ENCODE peak calls at places on chromosomes 16 and 17, in ten cellular contexts. G is naive thymus-derived CD4-positive, alpha-beta T cell; V is CD4-positive, alpha-beta memory T cell; Z is ovary; Y is GM23248; P is uterus; J is left ventricle myocardium inferior; A is GM23338; C is tibial artery; I is esophagus squamous epithelium. R is an unnamed sample.

GRCh38 chr17:49195746-49196145 is 14.6 kb downstream of the GNGT2 start:
- DNase-seq in P (no peak), V (no peak), I (no peak), G (no peak), J (no peak), Y (no peak), A (no peak), C (no peak), Z (no peak), R (no peak)

GRCh38 chr17:17935321-17936271 is 36.6 kb downstream of the TOM1L2 start:
- DNase-seq in I (no peak), J (no peak), P (no peak), Y (peak; percentile 95), A (no peak), V (no peak), Z (no peak), C (peak; percentile 71), G (no peak), R (no peak)

GRCh38 chr17:40019140-40019991 is 4.1 kb downstream of the CSF3 start:
- DNase-seq in Z (no peak), V (no peak), A (peak; percentile 43), J (no peak), P (peak; percentile 77), G (no peak), I (no peak), Y (peak; percentile 87), C (no peak), R (no peak)

GRCh38 chr17:63246344-63246743 is 199.8 kb downstream of the CYB561 start:
- DNase-seq in G (no peak), I (no peak), V (no peak), A (no peak), P (no peak), Y (peak; percentile 72), Z (no peak), J (no peak), C (no peak), R (no peak)

GRCh38 chr16:80084614-80085013 is 456.2 kb upstream of the DYNLRB2 start:
- DNase-seq in Y (peak; percentile 66), J (peak; percentile 25), A (peak; percentile 85), Z (peak; percentile 64), V (peak; percentile 16), C (no peak), P (peak; percentile 73), I (no peak), G (no peak), R (peak; percentile 61)

GRCh38 chr16:87339086-87339723 is 22.0 kb upstream of the C16orf95 start:
- DNase-seq in G (no peak), Y (no peak), Z (no peak), P (no peak), C (no peak), J (no peak), A (no peak), V (no peak), I (no peak), R (no peak)

GRCh38 chr17:1050246-1050995 is 53.5 kb downstream of the TIMM22 start:
- DNase-seq in G (no peak), A (no peak), J (peak; percentile 3), V (no peak), P (no peak), C (no peak), Y (no peak), I (no peak), Z (no peak), R (no peak)

GRCh38 chr17:68981288-68981687 is 26.1 kb upstream of the ABCA8 start:
- DNase-seq in A (no peak), Z (peak; percentile 31), G (no peak), J (no peak), C (peak; percentile 74), V (no peak), I (no peak), Y (peak; percentile 45), P (peak; percentile 45), R (peak; percentile 19)

GRCh38 chr16:56262879-56263245 is 71.6 kb downstream of the GNAO1 start:
- DNase-seq in Z (no peak), C (peak; percentile 48), Y (no peak), J (no peak), I (no peak), G (no peak), A (no peak), V (no peak), P (no peak), R (no peak)
- H3K4me3 ChIP-seq in Z (no peak overlapping the region), C (no peak overlapping the region), Y (no peak overlapping the region), J (no peak overlapping the region), I (no peak overlapping the region), G (peak overlapping the region; percentile 22), A (no peak overlapping the region), V (no peak overlapping the region), P (no peak overlapping the region), R (no peak overlapping the region)

GRCh38 chr17:43660816-43661493 is 767 bp downstream of the MEOX1 start:
- DNase-seq in G (no peak), A (no peak), Z (no peak), V (no peak), Y (no peak), J (no peak), I (no peak), C (no peak), P (no peak), R (no peak)

GRCh38 chr17:43663383-43663782 is 1.7 kb upstream of the MEOX1 start:
- DNase-seq in G (no peak), I (no peak), Z (no peak), A (no peak), P (no peak), V (no peak), Y (no peak), J (no peak), C (no peak), R (no peak)

GRCh38 chr17:43660262-43660661 is 1.5 kb downstream of the MEOX1 start:
- DNase-seq in Y (no peak), V (no peak), J (no peak), Z (no peak), P (no peak), G (no peak), A (no peak), I (no peak), C (no peak), R (no peak)

GRCh38 chr17:43662432-43663141 is 865 bp upstream of the MEOX1 start:
- DNase-seq in G (no peak), J (no peak), A (peak; percentile 48), I (no peak), P (no peak), V (peak; percentile 23), C (no peak), Z (no peak), Y (no peak), R (peak; percentile 13)

DNA sequence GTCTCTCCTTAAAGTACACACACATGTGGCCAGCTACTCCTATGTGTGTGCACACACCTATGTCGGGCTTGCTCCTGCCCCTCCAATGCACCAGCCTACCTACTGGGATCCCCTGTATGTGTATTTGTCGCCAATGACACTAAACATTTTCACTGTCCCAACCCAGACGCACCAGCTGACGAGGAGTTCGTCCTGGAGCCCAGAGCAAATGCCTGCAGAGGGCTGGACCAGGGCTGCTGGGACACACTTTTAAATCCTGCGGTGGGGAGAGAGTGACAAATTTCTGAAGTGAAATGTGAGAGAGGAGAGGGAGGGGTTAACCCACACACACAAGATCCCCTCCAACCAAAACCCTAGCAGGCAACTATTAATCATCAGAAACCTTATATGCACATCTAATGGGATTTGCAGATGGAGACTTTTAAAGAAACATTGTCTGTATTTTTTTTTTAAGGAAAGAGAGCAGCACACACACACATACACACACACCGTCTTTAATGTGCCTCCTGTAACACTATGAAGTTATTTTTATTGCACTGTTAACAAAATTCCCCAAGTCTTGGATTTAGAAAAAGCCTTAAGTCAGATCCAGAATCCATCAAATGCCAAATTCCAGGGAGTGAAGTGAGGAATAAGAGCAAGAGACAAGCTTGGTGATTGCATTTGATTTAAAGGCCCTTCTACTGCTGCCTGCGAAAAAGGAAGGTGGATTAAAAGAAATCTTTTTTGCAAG is at the start of gene MEOX1:
- DNase-seq in A (no peak), G (no peak), J (no peak), P (no peak), Z (no peak), C (no peak), I (no peak), Y (peak; percentile 66), V (no peak), R (no peak)
- H3K27ac ChIP-seq in A (no peak within 1 kb of the TSS), G (peak within 1 kb of the TSS; percentile 28), J (peak within 1 kb of the TSS; percentile 92), P (no peak within 1 kb of the TSS), Z (no peak within 1 kb of the TSS), C (no peak within 1 kb of the TSS), I (peak within 1 kb of the TSS; percentile 56), Y (no peak within 1 kb of the TSS), V (peak within 1 kb of the TSS; percentile 20), R (no peak within 1 kb of the TSS)

GRCh38 chr17:75631353-75631752 is 1.9 kb upstream of the SMIM5 start:
- DNase-seq in J (no peak), C (no peak), A (no peak), I (no peak), Y (no peak), V (no peak), G (no peak), Z (no peak), P (no peak), R (no peak)

GRCh38 chr17:75634376-75634740 is 1.1 kb downstream of the SMIM5 start:
- DNase-seq in Y (no peak), I (no peak), J (no peak), C (no peak), G (no peak), Z (peak; percentile 24), P (no peak), A (no peak), V (no peak), R (no peak)

GRCh38 chr17:75633484-75634375 is 496 bp downstream of the SMIM5 start:
- DNase-seq in I (peak; percentile 10), Y (peak; percentile 96), A (peak; percentile 97), C (peak; percentile 94), V (no peak), J (peak; percentile 93), G (peak; percentile 58), Z (peak; percentile 89), P (peak; percentile 93), R (peak; percentile 97)

GRCh38 chr17:75632428-75632827 is 806 bp upstream of the SMIM5 start:
- DNase-seq in G (no peak), Z (no peak), J (no peak), V (no peak), I (no peak), P (no peak), Y (no peak), A (no peak), C (no peak), R (no peak)

GRCh38 chr17:75632863-75633483 is at the start of gene SMIM5:
- DNase-seq in I (peak; percentile 25), Y (peak; percentile 93), J (peak; percentile 87), C (peak; percentile 94), Z (peak; percentile 92), P (peak; percentile 88), G (peak; percentile 80), V (peak; percentile 72), A (peak; percentile 87), R (peak; percentile 87)
- H3K4me3 ChIP-seq in I (peak within 1 kb of the TSS; percentile 37), Y (no peak within 1 kb of the TSS), J (peak within 1 kb of the TSS; percentile 64), C (no peak within 1 kb of the TSS), Z (peak within 1 kb of the TSS; percentile 1), P (peak within 1 kb of the TSS; percentile 6), G (no peak within 1 kb of the TSS), V (no peak within 1 kb of the TSS), A (peak within 1 kb of the TSS; percentile 43), R (no peak within 1 kb of the TSS)

GRCh38 chr17:19656336-19656735 is 7.8 kb downstream of the ALDH3A2 start:
- DNase-seq in G (no peak), V (no peak), J (no peak), A (no peak), C (no peak), P (no peak), Z (no peak), Y (no peak), I (no peak), R (no peak)

GRCh38 chr17:19659366-19660177 is 11.0 kb downstream of the ALDH3A2 start:
- DNase-seq in J (no peak), Y (no peak), A (no peak), Z (no peak), P (no peak), V (no peak), G (no peak), C (no peak), I (no peak), R (peak; percentile 83)

GRCh38 chr17:19654342-19654886 is 5.9 kb downstream of the ALDH3A2 start:
- DNase-seq in I (no peak), Y (no peak), V (no peak), G (no peak), J (no peak), C (no peak), A (no peak), Z (no peak), P (no peak), R (no peak)

GRCh38 chr17:19654901-19655300 is 6.3 kb downstream of the ALDH3A2 start:
- DNase-seq in I (no peak), A (no peak), J (no peak), P (no peak), Y (peak; percentile 2), C (no peak), G (no peak), Z (no peak), V (no peak), R (no peak)

GRCh38 chr17:19657182-19657581 is 8.6 kb downstream of the ALDH3A2 start:
- DNase-seq in V (no peak), A (no peak), I (no peak), P (no peak), G (no peak), Y (no peak), J (no peak), C (no peak), Z (no peak), R (no peak)
- H3K27ac ChIP-seq in V (no peak overlapping the region), A (no peak overlapping the region), I (peak overlapping the region; percentile 69), P (no peak overlapping the region), G (no peak overlapping the region), Y (no peak overlapping the region), J (no peak overlapping the region), C (no peak overlapping the region), Z (no peak overlapping the region), R (peak overlapping the region; percentile 52)

R was measured in thyroid gland.